ENCODE peak calls at places on chromosomes 3 and 15, in seven cellular contexts. C is stimulated activated CD4-positive, alpha-beta T cell treated with anti-CD3 and anti-CD28 coated beads, Interleukin-2, amount 100 ng/mL, for 48 hours; I is hypothalamus; F is AG20443; D is tibial artery; X is transverse colon; T is GM20000. O is an unnamed sample.

GRCh38 chr3:152177757-152178156 is 91.0 kb upstream of the MBNL1 start:
- DNase-seq in T (no peak), X (no peak), F (no peak), D (no peak), I (no peak), C (no peak), O (no peak)

GRCh38 chr15:67207555-67208182 is 46.8 kb downstream of the AAGAB start:
- DNase-seq in I (no peak), T (no peak), C (no peak), D (no peak), F (no peak), X (no peak), O (no peak)

GRCh38 chr3:97885931-97886824 is 64.4 kb downstream of the CRYBG3 start:
- DNase-seq in C (no peak), T (no peak), D (no peak), X (no peak), F (peak; percentile 14), I (no peak), O (no peak)

GRCh38 chr3:188830955-188831354 is 340.8 kb upstream of the TPRG1 start:
- DNase-seq in D (no peak), T (no peak), I (no peak), F (no peak), X (no peak), C (no peak), O (no peak)

GRCh38 chr15:69039516-69040225 is 25.2 kb downstream of the NOX5 start:
- DNase-seq in X (no peak), T (no peak), C (no peak), F (no peak), I (no peak), D (no peak), O (no peak)

GRCh38 chr3:71402872-71403271 is 180.7 kb downstream of the FOXP1 start:
- DNase-seq in C (no peak), D (no peak), I (no peak), T (no peak), X (no peak), F (no peak), O (no peak)

GRCh38 chr3:46449755-46450552 is 14.8 kb downstream of the LTF start:
- DNase-seq in F (peak; percentile 63), I (no peak), C (no peak), X (no peak), T (no peak), D (no peak), O (no peak)

GRCh38 chr15:56808160-56808559 is 74.9 kb upstream of the ZNF280D start:
- DNase-seq in X (no peak), T (no peak), I (no peak), C (no peak), F (no peak), D (no peak), O (no peak)

GRCh38 chr3:115671761-115672455 is 48.6 kb downstream of the GAP43 start:
- DNase-seq in T (no peak), X (no peak), I (no peak), D (no peak), C (no peak), F (no peak), O (no peak)

GRCh38 chr3:194130807-194131589 is 5.0 kb upstream of the HES1 start:
- DNase-seq in D (no peak), I (no peak), T (peak; percentile 72), F (no peak), X (peak; percentile 62), C (no peak), O (no peak)

GRCh38 chr3:52752045-52752660 is 18.6 kb downstream of the NEK4 start:
- DNase-seq in D (no peak), T (no peak), X (no peak), I (no peak), F (no peak), C (no peak), O (no peak)

GRCh38 chr3:185339945-185340344 is 23.0 kb upstream of the MAP3K13 start:
- DNase-seq in T (no peak), X (no peak), F (no peak), I (no peak), D (no peak), C (no peak), O (no peak)

GRCh38 chr3:14719006-14719405 is 44.1 kb downstream of the C3orf20 start:
- DNase-seq in C (no peak), X (no peak), D (no peak), T (no peak), F (peak; percentile 29), I (no peak), O (no peak)

GRCh38 chr3:27127195-27127594 is 242.0 kb downstream of the NEK10 start:
- DNase-seq in F (no peak), C (no peak), I (no peak), X (no peak), D (no peak), T (no peak), O (no peak)

GRCh38 chr3:49727154-49727923 is 3.6 kb upstream of the GMPPB start:
- DNase-seq in D (no peak), C (no peak), F (no peak), I (no peak), X (no peak), T (no peak), O (no peak)

GRCh38 chr15:66188464-66188863 is 65.1 kb downstream of the MEGF11 start:
- DNase-seq in I (no peak), C (no peak), X (no peak), T (no peak), D (no peak), F (no peak), O (peak; percentile 61)

GRCh38 chr3:172749201-172749965 is 1.1 kb upstream of the ECT2 start:
- DNase-seq in T (no peak), C (no peak), D (no peak), X (no peak), F (peak; percentile 75), I (no peak), O (no peak)

GRCh38 chr3:195221015-195221853 is 49.7 kb downstream of the XXYLT1 start:
- DNase-seq in D (peak; percentile 48), I (no peak), X (no peak), F (peak; percentile 76), C (no peak), T (no peak), O (no peak)

GRCh38 chr3:170108955-170109354 is 71.2 kb downstream of the GPR160 start:
- DNase-seq in I (no peak), C (no peak), D (no peak), F (no peak), T (no peak), X (no peak), O (no peak)

GRCh38 chr3:5250467-5251195 is 63.1 kb downstream of the EDEM1 start:
- DNase-seq in T (no peak), I (no peak), F (peak; percentile 48), X (peak; percentile 15), D (no peak), C (no peak), O (no peak)

GRCh38 chr3:90026406-90026805 is 919.0 kb downstream of the EPHA3 start:
- DNase-seq in D (no peak), X (no peak), C (no peak), T (no peak), F (no peak), I (no peak), O (no peak)

GRCh38 chr3:191220908-191221307 is 21.9 kb downstream of the OSTN start:
- DNase-seq in F (no peak), C (no peak), I (no peak), T (no peak), X (no peak), D (no peak), O (peak; percentile 7)

GRCh38 chr3:15361494-15362214 is 29.3 kb upstream of the SH3BP5 start:
- DNase-seq in D (peak; percentile 25), C (peak; percentile 57), I (no peak), X (peak; percentile 23), T (peak; percentile 81), F (peak; percentile 56), O (no peak)

GRCh38 chr3:152323834-152324233 is 55.1 kb downstream of the MBNL1 start:
- DNase-seq in C (no peak), I (no peak), X (no peak), D (no peak), T (peak; percentile 24), F (no peak), O (no peak)

GRCh38 chr15:42118650-42119531 is 24.5 kb upstream of the PLA2G4D start:
- DNase-seq in C (no peak), D (no peak), T (no peak), X (peak; percentile 41), I (no peak), F (no peak), O (no peak)

GRCh38 chr3:58564456-58565160 is 12.6 kb downstream of the FAM107A start:
- DNase-seq in T (no peak), D (no peak), F (peak; percentile 82), I (no peak), X (peak; percentile 55), C (no peak), O (no peak)

GRCh38 chr3:81968628-81969027 is 207.2 kb upstream of the GBE1 start:
- DNase-seq in D (no peak), C (no peak), I (no peak), F (peak; percentile 22), T (no peak), X (no peak), O (no peak)

GRCh38 chr3:51955893-51956770 is 951 bp downstream of the GPR62 start:
- DNase-seq in F (peak; percentile 66), C (no peak), D (no peak), T (peak; percentile 72), X (peak; percentile 52), I (peak; percentile 43), O (no peak)

GRCh38 chr15:41238100-41238499 is 7.0 kb downstream of the CHP1 start:
- DNase-seq in F (no peak), T (no peak), X (no peak), I (no peak), C (no peak), D (no peak), O (no peak)